ENCODE peak calls at places on chromosomes 11 and 22, in nine cellular contexts. One of them, this sample, is unnamed.

GRCh38 chr11:104337273-104337672 is 173.3 kb upstream of the PDGFD start:
- DNase-seq in Peyer's patch: no peak
- DNase-seq in sigmoid colon: no peak
- DNase-seq in H1: no peak
- DNase-seq in endothelial cell of umbilical vein: no peak
- DNase-seq in NB4: no peak
- DNase-seq in uterus: no peak
- DNase-seq in A549: no peak
- DNase-seq in right lobe of liver: no peak
- DNase-seq in this sample: no peak

GRCh38 chr11:46485852-46486443 is 94.4 kb upstream of the CHRM4 start:
- DNase-seq in NB4: no peak
- DNase-seq in A549: no peak
- DNase-seq in H1: no peak
- DNase-seq in Peyer's patch: no peak
- DNase-seq in endothelial cell of umbilical vein: no peak
- DNase-seq in uterus: no peak
- DNase-seq in sigmoid colon: no peak
- DNase-seq in right lobe of liver: no peak
- DNase-seq in this sample: no peak

GRCh38 chr11:105968021-105968697 is 53.9 kb downstream of the MSANTD4 start:
- DNase-seq in right lobe of liver: no peak
- DNase-seq in H1: no peak
- DNase-seq in uterus: no peak
- DNase-seq in A549: no peak
- DNase-seq in endothelial cell of umbilical vein: no peak
- DNase-seq in Peyer's patch: no peak
- DNase-seq in NB4: no peak
- DNase-seq in sigmoid colon: no peak
- DNase-seq in this sample: peak; percentile 70

GRCh38 chr11:128660957-128661356 is 32.9 kb upstream of the FLI1 start:
- DNase-seq in uterus: no peak
- DNase-seq in sigmoid colon: no peak
- DNase-seq in Peyer's patch: no peak
- DNase-seq in right lobe of liver: no peak
- DNase-seq in endothelial cell of umbilical vein: no peak
- DNase-seq in A549: no peak
- DNase-seq in NB4: no peak
- DNase-seq in H1: no peak
- DNase-seq in this sample: no peak

GRCh38 chr11:43937434-43938411 is 4.7 kb upstream of the C11orf96 start:
- DNase-seq in right lobe of liver: no peak
- DNase-seq in endothelial cell of umbilical vein: peak; percentile 28
- DNase-seq in A549: peak; percentile 77
- DNase-seq in H1: no peak
- DNase-seq in Peyer's patch: no peak
- DNase-seq in uterus: no peak
- DNase-seq in NB4: peak; percentile 46
- DNase-seq in sigmoid colon: no peak
- DNase-seq in this sample: peak; percentile 70

GRCh38 chr11:19828382-19829108 is 115.9 kb downstream of the NAV2 start:
- DNase-seq in Peyer's patch: no peak
- DNase-seq in NB4: peak; percentile 52
- DNase-seq in sigmoid colon: no peak
- DNase-seq in H1: no peak
- DNase-seq in right lobe of liver: no peak
- DNase-seq in endothelial cell of umbilical vein: no peak
- DNase-seq in A549: no peak
- DNase-seq in uterus: no peak
- DNase-seq in this sample: no peak

GRCh38 chr11:114291847-114292680 is 4.1 kb upstream of the NNMT start:
- DNase-seq in NB4: no peak
- DNase-seq in sigmoid colon: no peak
- DNase-seq in Peyer's patch: no peak
- DNase-seq in endothelial cell of umbilical vein: peak; percentile 94
- DNase-seq in uterus: no peak
- DNase-seq in H1: no peak
- DNase-seq in A549: no peak
- DNase-seq in right lobe of liver: no peak
- DNase-seq in this sample: peak; percentile 85

GRCh38 chr22:26588749-26589366 is 1.1 kb downstream of the TPST2 start:
- DNase-seq in Peyer's patch: no peak
- DNase-seq in sigmoid colon: no peak
- DNase-seq in right lobe of liver: no peak
- DNase-seq in uterus: no peak
- DNase-seq in A549: no peak
- DNase-seq in NB4: no peak
- DNase-seq in endothelial cell of umbilical vein: no peak
- DNase-seq in H1: no peak
- DNase-seq in this sample: no peak

GRCh38 chr11:134079317-134079716 is 10.4 kb downstream of the JAM3 start:
- DNase-seq in uterus: no peak
- DNase-seq in NB4: no peak
- DNase-seq in right lobe of liver: no peak
- DNase-seq in H1: no peak
- DNase-seq in A549: no peak
- DNase-seq in endothelial cell of umbilical vein: no peak
- DNase-seq in sigmoid colon: no peak
- DNase-seq in Peyer's patch: no peak
- DNase-seq in this sample: no peak

GRCh38 chr11:12765428-12765827 is 91.2 kb downstream of the TEAD1 start:
- DNase-seq in NB4: no peak
- DNase-seq in sigmoid colon: no peak
- DNase-seq in H1: no peak
- DNase-seq in A549: no peak
- DNase-seq in right lobe of liver: no peak
- DNase-seq in endothelial cell of umbilical vein: no peak
- DNase-seq in uterus: no peak
- DNase-seq in Peyer's patch: no peak
- DNase-seq in this sample: peak; percentile 60

GRCh38 chr11:12762283-12762682 is 88.1 kb downstream of the TEAD1 start:
- DNase-seq in sigmoid colon: no peak
- DNase-seq in NB4: no peak
- DNase-seq in Peyer's patch: no peak
- DNase-seq in uterus: no peak
- DNase-seq in endothelial cell of umbilical vein: no peak
- DNase-seq in A549: no peak
- DNase-seq in right lobe of liver: no peak
- DNase-seq in H1: no peak
- DNase-seq in this sample: no peak

GRCh38 chr11:12762696-12763324 is 88.6 kb downstream of the TEAD1 start:
- DNase-seq in A549: no peak
- DNase-seq in H1: no peak
- DNase-seq in NB4: no peak
- DNase-seq in right lobe of liver: no peak
- DNase-seq in uterus: no peak
- DNase-seq in sigmoid colon: no peak
- DNase-seq in endothelial cell of umbilical vein: no peak
- DNase-seq in Peyer's patch: no peak
- DNase-seq in this sample: no peak

GRCh38 chr11:12767022-12767421 is 92.8 kb downstream of the TEAD1 start:
- DNase-seq in Peyer's patch: no peak
- DNase-seq in H1: no peak
- DNase-seq in sigmoid colon: no peak
- DNase-seq in right lobe of liver: no peak
- DNase-seq in A549: no peak
- DNase-seq in endothelial cell of umbilical vein: no peak
- DNase-seq in NB4: no peak
- DNase-seq in uterus: no peak
- DNase-seq in this sample: no peak

DNA sequence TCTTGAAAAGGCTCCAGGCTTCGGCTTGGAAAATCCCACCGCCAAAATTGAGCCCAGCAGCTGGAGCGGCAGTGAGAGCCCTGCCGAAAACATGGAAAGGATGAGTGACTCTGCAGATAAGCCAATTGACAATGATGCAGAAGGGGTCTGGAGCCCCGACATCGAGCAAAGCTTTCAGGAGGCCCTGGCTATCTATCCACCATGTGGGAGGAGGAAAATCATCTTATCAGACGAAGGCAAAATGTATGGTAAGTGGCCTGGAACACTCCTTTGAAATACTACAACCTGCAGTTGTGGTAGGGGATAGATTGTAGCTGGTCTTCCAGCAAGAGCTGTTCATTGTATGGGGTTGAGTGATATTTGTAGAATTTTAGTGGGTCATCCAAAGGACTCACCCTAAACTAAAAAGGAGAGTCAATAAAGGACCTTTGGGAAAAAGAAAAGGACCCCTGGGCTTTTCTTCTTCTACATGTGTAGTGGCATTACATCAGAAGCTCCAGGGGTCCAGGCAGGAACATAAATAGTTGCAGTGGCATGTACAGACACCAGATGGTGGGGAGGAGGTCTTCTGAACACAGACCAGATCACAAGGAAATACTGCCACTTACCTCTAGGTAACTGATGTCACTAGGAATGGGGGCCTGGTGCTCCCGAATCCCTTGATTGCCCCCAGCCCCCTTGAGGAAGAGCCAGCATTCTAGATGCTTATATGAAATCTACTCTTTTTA is 90.1 kb downstream of the TEAD1 start:
- DNase-seq in sigmoid colon: no peak
- DNase-seq in endothelial cell of umbilical vein: no peak
- DNase-seq in right lobe of liver: no peak
- DNase-seq in uterus: no peak
- DNase-seq in Peyer's patch: no peak
- DNase-seq in A549: no peak
- DNase-seq in H1: no peak
- DNase-seq in NB4: no peak
- DNase-seq in this sample: no peak
- TF ChIP-seq POLR2A in sigmoid colon: no peak
- TF ChIP-seq POLR2A in endothelial cell of umbilical vein: no peak
- TF ChIP-seq POLR2A in right lobe of liver: no peak
- TF ChIP-seq POLR2A in uterus: no peak
- TF ChIP-seq POLR2A in Peyer's patch: no peak
- TF ChIP-seq POLR2A in A549: no peak
- TF ChIP-seq POLR2A in H1: no peak
- TF ChIP-seq POLR2A in NB4: no peak
- TF ChIP-seq POLR2A in this sample: no peak

GRCh38 chr11:95088946-95089619 is 563 bp upstream of the ENDOD1 start:
- DNase-seq in sigmoid colon: no peak
- DNase-seq in uterus: no peak
- DNase-seq in A549: no peak
- DNase-seq in NB4: no peak
- DNase-seq in Peyer's patch: peak; percentile 57
- DNase-seq in right lobe of liver: no peak
- DNase-seq in H1: no peak
- DNase-seq in endothelial cell of umbilical vein: no peak
- DNase-seq in this sample: no peak
- TF ChIP-seq POLR2A in sigmoid colon: no peak
- TF ChIP-seq POLR2A in uterus: no peak
- TF ChIP-seq POLR2A in A549: no peak
- TF ChIP-seq POLR2A in NB4: no peak
- TF ChIP-seq POLR2A in Peyer's patch: no peak
- TF ChIP-seq POLR2A in right lobe of liver: no peak
- TF ChIP-seq POLR2A in H1: no peak
- TF ChIP-seq POLR2A in endothelial cell of umbilical vein: no peak
- TF ChIP-seq POLR2A in this sample: no peak

DNA sequence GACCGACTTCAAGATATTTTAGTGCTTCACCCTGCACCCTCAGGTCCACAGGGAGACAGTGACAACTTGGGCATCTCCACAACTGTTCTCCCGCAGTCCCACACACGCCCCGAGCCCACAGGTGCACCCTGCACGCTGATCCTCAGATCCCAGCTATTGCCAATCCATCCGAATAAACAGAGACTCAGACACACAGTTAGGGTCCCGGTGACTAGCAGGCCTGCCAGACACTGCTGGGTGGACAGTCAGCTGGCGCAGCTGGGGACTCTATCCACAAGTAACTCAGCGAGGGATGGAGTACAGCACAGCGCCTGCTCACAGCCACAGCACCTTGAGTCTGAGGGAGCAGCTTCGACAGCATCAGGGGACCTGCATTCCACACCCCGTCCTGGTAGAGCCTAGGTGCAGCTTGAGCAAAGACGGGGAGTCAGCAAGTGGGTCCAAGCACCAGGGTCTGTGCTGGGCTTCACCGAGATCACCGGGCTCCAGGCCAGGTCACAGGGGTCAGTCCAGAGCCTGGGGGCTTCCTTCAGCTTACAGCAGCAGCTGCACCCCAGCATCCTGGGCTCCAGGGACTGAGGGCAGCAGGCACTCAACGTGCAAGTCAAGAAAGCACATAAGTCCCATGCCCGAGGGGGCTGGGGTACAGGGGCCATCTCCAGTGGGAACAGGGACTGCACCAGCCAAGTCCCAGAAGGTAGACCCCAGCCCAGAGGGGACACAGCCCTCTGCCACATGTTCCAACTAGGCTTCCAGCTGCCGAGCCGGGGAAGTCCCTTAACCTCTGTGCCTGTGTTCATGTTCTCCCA is 7.6 kb downstream of the RPL3 start:
- DNase-seq in NB4: peak; percentile 40
- DNase-seq in Peyer's patch: no peak
- DNase-seq in sigmoid colon: no peak
- DNase-seq in A549: no peak
- DNase-seq in uterus: no peak
- DNase-seq in endothelial cell of umbilical vein: no peak
- DNase-seq in right lobe of liver: peak; percentile 25
- DNase-seq in H1: peak; percentile 76
- DNase-seq in this sample: no peak
- TF ChIP-seq POLR2A in NB4: no peak
- TF ChIP-seq POLR2A in Peyer's patch: no peak
- TF ChIP-seq POLR2A in sigmoid colon: no peak
- TF ChIP-seq POLR2A in A549: no peak
- TF ChIP-seq POLR2A in uterus: no peak
- TF ChIP-seq POLR2A in endothelial cell of umbilical vein: peak; percentile 23
- TF ChIP-seq POLR2A in right lobe of liver: no peak
- TF ChIP-seq POLR2A in H1: peak; percentile 62
- TF ChIP-seq POLR2A in this sample: peak; percentile 27

DNA sequence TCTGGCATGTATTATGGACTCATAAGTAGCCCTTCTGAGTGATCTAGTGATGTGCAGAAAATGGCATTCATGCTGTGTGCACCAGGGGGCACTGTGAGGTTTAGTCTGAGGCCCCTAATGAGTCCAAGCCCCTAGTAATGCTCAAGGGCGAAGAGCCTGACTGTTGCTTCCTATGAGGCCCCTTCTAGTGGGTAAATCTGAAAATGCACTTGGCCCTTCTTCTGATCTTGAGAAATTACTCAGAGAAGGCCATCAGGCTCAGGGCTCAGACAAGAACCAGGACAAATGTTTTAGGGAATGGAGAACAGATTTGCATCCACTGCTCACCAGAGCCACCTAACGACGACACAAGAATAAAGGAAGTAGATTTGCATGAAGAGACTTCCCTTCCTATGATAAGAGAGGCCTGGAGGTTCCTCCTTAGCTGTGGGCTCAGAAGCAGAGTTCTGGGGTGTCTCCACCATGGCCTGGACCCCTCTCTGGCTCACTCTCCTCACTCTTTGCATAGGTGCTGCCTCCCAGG is 75.8 kb downstream of the GGTLC2 start:
- DNase-seq in A549: no peak
- DNase-seq in sigmoid colon: no peak
- DNase-seq in right lobe of liver: no peak
- DNase-seq in endothelial cell of umbilical vein: peak; percentile 69
- DNase-seq in NB4: peak; percentile 79
- DNase-seq in uterus: no peak
- DNase-seq in H1: peak; percentile 76
- DNase-seq in Peyer's patch: peak; percentile 72
- DNase-seq in this sample: peak; percentile 34
- TF ChIP-seq POLR2A in A549: no peak
- TF ChIP-seq POLR2A in sigmoid colon: no peak
- TF ChIP-seq POLR2A in right lobe of liver: no peak
- TF ChIP-seq POLR2A in endothelial cell of umbilical vein: no peak
- TF ChIP-seq POLR2A in NB4: no peak
- TF ChIP-seq POLR2A in uterus: no peak
- TF ChIP-seq POLR2A in H1: no peak
- TF ChIP-seq POLR2A in Peyer's patch: no peak
- TF ChIP-seq POLR2A in this sample: no peak

GRCh38 chr22:41915035-41915782 is at the start of gene SHISA8:
- DNase-seq in sigmoid colon: no peak
- DNase-seq in A549: no peak
- DNase-seq in H1: no peak
- DNase-seq in endothelial cell of umbilical vein: peak; percentile 27
- DNase-seq in NB4: peak; percentile 58
- DNase-seq in uterus: no peak
- DNase-seq in right lobe of liver: peak; percentile 56
- DNase-seq in Peyer's patch: peak; percentile 73
- DNase-seq in this sample: peak; percentile 7
- TF ChIP-seq POLR2A in sigmoid colon: no peak
- TF ChIP-seq POLR2A in A549: no peak
- TF ChIP-seq POLR2A in H1: no peak
- TF ChIP-seq POLR2A in endothelial cell of umbilical vein: no peak
- TF ChIP-seq POLR2A in NB4: no peak
- TF ChIP-seq POLR2A in uterus: no peak
- TF ChIP-seq POLR2A in right lobe of liver: no peak
- TF ChIP-seq POLR2A in Peyer's patch: no peak
- TF ChIP-seq POLR2A in this sample: no peak